ENCODE peak calls at places on chromosomes 12 and 14, in five cellular contexts. N is activated T-helper 1 cell treated with anti-CD3 and anti-CD28 coated beads, Interleukin-12 subunit alpha, Interleukin-12 subunit beta, Interleukin-2, Interleukin-4 antibody, amounts not matched to agents 30 ng/mL and 10 ng/mL and 1 ng/mL, durations not matched to agents 14 hours and 24 hours and 36 hours; G is AG09309; Q is stimulated activated CD4-positive, alpha-beta T cell treated with anti-CD3 and anti-CD28 coated beads, Interleukin-2, amount 100 ng/mL, for 24 hours; W is RPMI8226. M is an unnamed sample.
A peak's percentile ranks its signal among the peaks of the same experiment; 100 is the strongest.

GRCh38 chr12:70398862-70399261 is 32.8 kb downstream of the KCNMB4 start:
- DNase-seq in W (no peak), Q (no peak), N (no peak), G (no peak), M (no peak)

GRCh38 chr12:27869567-27869966 is 89.5 kb upstream of the MANSC4 start:
- DNase-seq in G (no peak), Q (no peak), W (no peak), N (no peak), M (no peak)

GRCh38 chr14:36344211-36344610 is 23.8 kb upstream of the MBIP start:
- DNase-seq in Q (no peak), W (no peak), G (no peak), N (no peak), M (no peak)

GRCh38 chr12:990308-990648 is 745 bp upstream of the ERC1 start:
- DNase-seq in W (peak; percentile 70), N (peak; percentile 38), Q (peak; percentile 69), G (no peak), M (no peak)

GRCh38 chr14:29529418-29529817 is 398.2 kb downstream of the PRKD1 start:
- DNase-seq in G (no peak), W (no peak), Q (no peak), N (no peak), M (no peak)

GRCh38 chr12:49567302-49567610 is 686 bp downstream of the MCRS1 start:
- DNase-seq in G (no peak), W (no peak), N (no peak), Q (no peak), M (no peak)

GRCh38 chr14:71555654-71556559 is 376.3 kb upstream of the RGS6 start:
- DNase-seq in G (no peak), W (peak; percentile 64), N (peak; percentile 60), Q (peak; percentile 59), M (no peak)

GRCh38 chr14:24429395-24430142 is at the start of the genes CBLN3 and KHNYN:
- DNase-seq in G (peak; percentile 78), Q (peak; percentile 88), N (peak; percentile 87), W (peak; percentile 83), M (peak; percentile 97)

GRCh38 chr14:54098536-54098935 is 141.9 kb upstream of the BMP4 start:
- DNase-seq in Q (no peak), N (no peak), W (no peak), G (no peak), M (no peak)

GRCh38 chr12:43362910-43363694 is 188.9 kb downstream of the ADAMTS20 start:
- DNase-seq in N (no peak), G (no peak), W (no peak), Q (no peak), M (no peak)